ENCODE peak calls at places on chromosomes 11 and 22, in four cellular contexts. One of them, this sample, is unnamed.

GRCh38 chr11:84871116-84871515 is 756.0 kb downstream of the DLG2 start:
- DNase-seq in pons: no peak
- DNase-seq in OCI-LY7: no peak
- DNase-seq in HCT116: no peak
- DNase-seq in this sample: no peak

GRCh38 chr11:16093889-16094653 is 262.3 kb downstream of the SOX6 start:
- DNase-seq in pons: no peak
- DNase-seq in OCI-LY7: no peak
- DNase-seq in HCT116: no peak
- DNase-seq in this sample: no peak

GRCh38 chr11:123351375-123351774 is 78.7 kb upstream of the GRAMD1B start:
- DNase-seq in pons: peak; percentile 88
- DNase-seq in OCI-LY7: no peak
- DNase-seq in HCT116: no peak
- DNase-seq in this sample: no peak

GRCh38 chr11:86143429-86144030 is 74.6 kb upstream of the PICALM start:
- DNase-seq in pons: no peak
- DNase-seq in OCI-LY7: no peak
- DNase-seq in HCT116: no peak
- DNase-seq in this sample: no peak

GRCh38 chr11:10309163-10310093 is 4.6 kb downstream of the ADM start:
- DNase-seq in pons: peak; percentile 65
- DNase-seq in OCI-LY7: no peak
- DNase-seq in HCT116: peak; percentile 83
- DNase-seq in this sample: peak; percentile 83

GRCh38 chr11:3218483-3219280 is at the start of gene MRGPRG:
- DNase-seq in pons: no peak
- DNase-seq in OCI-LY7: no peak
- DNase-seq in HCT116: no peak
- DNase-seq in this sample: no peak

GRCh38 chr11:128691802-128692749 is 1.8 kb upstream of the FLI1 start:
- DNase-seq in pons: no peak
- DNase-seq in OCI-LY7: no peak
- DNase-seq in HCT116: no peak
- DNase-seq in this sample: no peak

GRCh38 chr11:898160-898517 is 12.5 kb downstream of the CHID1 start:
- DNase-seq in pons: no peak
- DNase-seq in OCI-LY7: no peak
- DNase-seq in HCT116: peak; percentile 13
- DNase-seq in this sample: no peak

GRCh38 chr11:45470151-45471001 is 184.2 kb upstream of the SYT13 start:
- DNase-seq in pons: no peak
- DNase-seq in OCI-LY7: no peak
- DNase-seq in HCT116: no peak
- DNase-seq in this sample: no peak

GRCh38 chr22:40462195-40462988 is 92.0 kb downstream of the SGSM3 start:
- DNase-seq in pons: peak; percentile 42
- DNase-seq in OCI-LY7: peak; percentile 53
- DNase-seq in HCT116: no peak
- DNase-seq in this sample: no peak

GRCh38 chr11:134643115-134643514 is 231.1 kb upstream of the B3GAT1 start:
- DNase-seq in pons: no peak
- DNase-seq in OCI-LY7: no peak
- DNase-seq in HCT116: no peak
- DNase-seq in this sample: no peak

GRCh38 chr22:39087098-39087497 is 9.9 kb upstream of the APOBEC3H start:
- DNase-seq in pons: no peak
- DNase-seq in OCI-LY7: no peak
- DNase-seq in HCT116: no peak
- DNase-seq in this sample: no peak

GRCh38 chr11:6320411-6321207 is at the start of gene CAVIN3:
- DNase-seq in pons: no peak
- DNase-seq in OCI-LY7: no peak
- DNase-seq in HCT116: peak; percentile 48
- DNase-seq in this sample: peak; percentile 50

GRCh38 chr11:76591416-76591815 is 79.1 kb downstream of the LRRC32 start:
- DNase-seq in pons: no peak
- DNase-seq in OCI-LY7: no peak
- DNase-seq in HCT116: no peak
- DNase-seq in this sample: no peak

GRCh38 chr11:73345481-73346147 is 30.6 kb upstream of the RELT start:
- DNase-seq in pons: no peak
- DNase-seq in OCI-LY7: no peak
- DNase-seq in HCT116: no peak
- DNase-seq in this sample: no peak

GRCh38 chr22:45127866-45128265 is 35.9 kb upstream of the NUP50 start:
- DNase-seq in pons: no peak
- DNase-seq in OCI-LY7: no peak
- DNase-seq in HCT116: no peak
- DNase-seq in this sample: no peak

GRCh38 chr11:27012254-27012921 is 18.5 kb downstream of the FIBIN start:
- DNase-seq in pons: peak; percentile 61
- DNase-seq in OCI-LY7: no peak
- DNase-seq in HCT116: no peak
- DNase-seq in this sample: no peak

GRCh38 chr11:131977231-131977630 is 606.8 kb downstream of the NTM start:
- DNase-seq in pons: peak; percentile 90
- DNase-seq in OCI-LY7: no peak
- DNase-seq in HCT116: no peak
- DNase-seq in this sample: no peak

GRCh38 chr11:105389952-105390351 is 219.9 kb upstream of the GRIA4 start:
- DNase-seq in pons: no peak
- DNase-seq in OCI-LY7: no peak
- DNase-seq in HCT116: no peak
- DNase-seq in this sample: no peak